ENCODE peak calls at places on chromosome 20, in four cellular contexts. U is thoracic aorta, T is astrocyte of the spinal cord, M is DND-41. D is an unnamed sample.

GRCh38 chr20:11451793-11452291 is 465.9 kb upstream of the BTBD3 start:
- DNase-seq in U (no peak), T (peak), M (no peak), D (no peak)

GRCh38 chr20:32582659-32583580 is 2.2 kb downstream of the NOL4L start:
- DNase-seq in U (no peak), T (no peak), M (peak), D (no peak)

GRCh38 chr20:53282217-53282955 is 310.2 kb downstream of the TSHZ2 start:
- DNase-seq in U (no peak), T (no peak), M (no peak), D (no peak)

GRCh38 chr20:57996936-57997629 is 231.4 kb downstream of the ANKRD60 start:
- DNase-seq in U (no peak), T (peak), M (no peak), D (peak)

GRCh38 chr20:41734506-41734945 is 116.3 kb upstream of the CHD6 start:
- DNase-seq in U (no peak), T (peak), M (peak), D (peak)

GRCh38 chr20:23625236-23625964 is 12.4 kb downstream of the CST3 start:
- DNase-seq in U (no peak), T (no peak), M (no peak), D (peak)

GRCh38 chr20:53331151-53331973 is 262.3 kb downstream of the ZNF217 start:
- DNase-seq in U (no peak), T (peak), M (no peak), D (no peak)

GRCh38 chr20:48846516-48847492 is 19.0 kb upstream of the PREX1 start:
- DNase-seq in U (no peak), T (no peak), M (no peak), D (no peak)

GRCh38 chr20:58359441-58359840 is 29.6 kb upstream of the VAPB start:
- DNase-seq in U (no peak), T (no peak), M (no peak), D (no peak)

GRCh38 chr20:3163099-3164042 is 3.7 kb upstream of the FASTKD5 start:
- DNase-seq in U (no peak), T (no peak), M (no peak), D (no peak)

GRCh38 chr20:33091147-33091546 is 11.7 kb downstream of the BPIFB4 start:
- DNase-seq in U (no peak), T (no peak), M (no peak), D (no peak)

GRCh38 chr20:52572687-52573086 is 381.1 kb upstream of the ZFP64 start:
- DNase-seq in U (no peak), T (peak), M (no peak), D (peak)

GRCh38 chr20:19070681-19071441 is 141.6 kb upstream of the SLC24A3 start:
- DNase-seq in U (no peak), T (no peak), M (peak), D (no peak)

GRCh38 chr20:39775110-39775509 is 813.0 kb downstream of the DHX35 start:
- DNase-seq in U (peak), T (peak), M (no peak), D (peak)

GRCh38 chr20:51525241-51526104 is 17.0 kb downstream of the NFATC2 start:
- DNase-seq in U (no peak), T (no peak), M (no peak), D (peak)

GRCh38 chr20:19903168-19903676 is 113.9 kb upstream of the NAA20 start:
- DNase-seq in U (no peak), T (peak), M (peak), D (peak)

GRCh38 chr20:57103146-57103800 is 163.2 kb downstream of the BMP7 start:
- DNase-seq in U (no peak), T (no peak), M (no peak), D (no peak)

GRCh38 chr20:41163821-41164220 is 26.5 kb downstream of the PLCG1 start:
- DNase-seq in U (no peak), T (no peak), M (no peak), D (no peak)

GRCh38 chr20:43972692-43973091 is 58.0 kb downstream of the TOX2 start:
- DNase-seq in U (no peak), T (no peak), M (no peak), D (no peak)

GRCh38 chr20:51184289-51184688 is 161.4 kb upstream of the KCNG1 start:
- DNase-seq in U (no peak), T (peak), M (no peak), D (no peak)

GRCh38 chr20:45347936-45348809 is at the start of gene SDC4:
- DNase-seq in U (no peak), T (peak), M (no peak), D (peak)

GRCh38 chr20:33925867-33926266 is 67.8 kb upstream of the RALY start:
- DNase-seq in U (no peak), T (peak), M (no peak), D (no peak)

GRCh38 chr20:48740269-48740603 is 87.6 kb downstream of the PREX1 start:
- DNase-seq in U (no peak), T (no peak), M (no peak), D (no peak)

GRCh38 chr20:53995949-53996348 is 74.4 kb downstream of the BCAS1 start:
- DNase-seq in U (no peak), T (no peak), M (no peak), D (no peak)

GRCh38 chr20:49768204-49769124 is 44.2 kb upstream of the SLC9A8 start:
- DNase-seq in U (no peak), T (peak), M (peak), D (peak)

GRCh38 chr20:3603108-3603507 is 60.1 kb downstream of the GFRA4 start:
- DNase-seq in U (no peak), T (no peak), M (peak), D (no peak)

GRCh38 chr20:41774291-41774690 is 156.1 kb upstream of the CHD6 start:
- DNase-seq in U (no peak), T (no peak), M (no peak), D (no peak)

GRCh38 chr20:50400705-50401045 is 109.5 kb upstream of the PTPN1 start:
- DNase-seq in U (no peak), T (no peak), M (no peak), D (no peak)

GRCh38 chr20:1119128-1119505 is 715 bp downstream of the PSMF1 start:
- DNase-seq in U (no peak), T (no peak), M (peak), D (peak)

DNA sequence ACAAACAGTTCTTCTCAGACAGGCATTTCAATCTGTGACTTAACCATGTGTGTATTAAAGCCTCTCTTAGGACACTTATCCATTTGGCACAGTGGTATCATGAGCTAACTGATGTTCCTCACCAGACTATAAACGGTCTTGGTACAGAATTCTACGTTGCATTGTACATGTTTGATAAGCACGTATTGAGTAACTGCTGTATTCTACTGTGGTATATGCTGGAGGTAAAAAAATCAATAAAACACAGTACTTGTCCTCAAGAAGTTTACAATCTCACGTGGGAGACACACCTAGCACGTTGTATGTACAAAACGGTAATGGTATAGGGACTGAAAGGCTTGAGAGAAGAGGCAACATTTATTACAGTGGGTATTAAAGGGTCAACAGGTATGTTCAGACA is 33.2 kb upstream of the FAM83C start:
- DNase-seq in U (no peak), T (no peak), M (no peak), D (no peak)
- TF ChIP-seq CTCF in U (no peak), T (no peak), M (no peak), D (no peak)

GRCh38 chr20:64006902-64007301 is 26.0 kb downstream of the PRPF6 start:
- DNase-seq in U (no peak), T (no peak), M (no peak), D (no peak)

GRCh38 chr20:64003970-64004725 is 23.2 kb downstream of the PRPF6 start:
- DNase-seq in U (no peak), T (no peak), M (no peak), D (peak)

GRCh38 chr20:64005394-64005793 is 24.5 kb downstream of the PRPF6 start:
- DNase-seq in U (no peak), T (no peak), M (no peak), D (no peak)

GRCh38 chr20:64009811-64010387 is 26.1 kb upstream of the C20orf204 start:
- DNase-seq in U (no peak), T (no peak), M (no peak), D (no peak)

GRCh38 chr20:64006490-64006889 is 25.6 kb downstream of the PRPF6 start:
- DNase-seq in U (no peak), T (no peak), M (no peak), D (no peak)
- H3K4me3 ChIP-seq in U (no peak), T (no peak), M (no peak), D (no peak)

GRCh38 chr20:47174844-47175243 is 181.7 kb downstream of the ZMYND8 start:
- DNase-seq in U (no peak), T (no peak), M (no peak), D (no peak)

GRCh38 chr20:47175501-47175900 is 181.0 kb downstream of the ZMYND8 start:
- DNase-seq in U (no peak), T (no peak), M (no peak), D (no peak)

GRCh38 chr20:47172579-47172978 is 183.9 kb downstream of the ZMYND8 start:
- DNase-seq in U (no peak), T (no peak), M (no peak), D (no peak)

GRCh38 chr20:47178277-47178676 is 178.2 kb downstream of the ZMYND8 start:
- DNase-seq in U (no peak), T (no peak), M (no peak), D (no peak)

DNA sequence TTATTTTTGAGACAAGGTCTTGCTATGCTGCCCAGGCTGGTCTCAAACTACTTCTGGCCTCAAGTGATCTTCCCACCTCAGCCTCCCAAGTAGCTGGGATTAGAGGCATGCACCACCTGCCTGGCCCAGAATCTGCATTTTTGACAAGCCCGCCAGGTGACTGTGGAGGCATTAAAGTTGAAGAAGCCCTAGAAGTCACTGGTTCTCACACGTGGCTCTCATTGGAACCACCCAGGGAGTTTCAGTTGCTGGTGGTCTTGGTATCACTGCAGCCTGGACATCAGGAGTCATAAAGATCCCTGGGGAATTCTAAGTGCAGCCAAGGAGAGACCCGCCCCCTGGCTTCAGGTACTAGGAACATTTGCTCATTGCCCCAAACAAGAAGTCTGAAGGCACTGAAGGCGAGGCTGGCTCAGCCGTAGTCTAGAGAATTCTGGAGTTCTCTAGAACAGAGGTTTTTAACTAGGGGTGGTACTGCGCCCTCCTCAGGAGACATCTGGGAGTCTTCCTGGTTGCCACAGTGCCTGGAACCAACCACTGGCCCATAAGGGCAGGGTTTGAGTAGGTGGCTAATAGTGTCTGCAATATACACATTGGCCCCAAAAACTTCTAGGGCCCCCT is 182.8 kb downstream of the ZMYND8 start:
- DNase-seq in U (no peak), T (no peak), M (no peak), D (no peak)
- TF ChIP-seq CTCF in U (no peak), T (no peak), M (peak), D (no peak)

GRCh38 chr20:37523012-37523391 is 2.0 kb downstream of the NNAT start:
- DNase-seq in U (no peak), T (no peak), M (no peak), D (no peak)
- H3K4me3 ChIP-seq in U (no peak), T (no peak), M (no peak), D (no peak)